ENCODE peak calls at places on chromosomes 16 and 17, in six cellular contexts. K, L, M, W, J and B are unnamed samples.

GRCh38 chr17:7280519-7281073 is 922 bp upstream of the SLC2A4 start:
- DNase-seq in K (peak; percentile 77), L (peak; percentile 96), M (peak; percentile 86), W (peak; percentile 85), J (peak; percentile 85), B (peak; percentile 73)

GRCh38 chr16:83833921-83834320 is 26.1 kb downstream of the HSBP1 start:
- DNase-seq in K (no peak), L (peak; percentile 49), M (no peak), W (no peak), J (no peak), B (no peak)

GRCh38 chr17:78597923-78598545 is 20.8 kb upstream of the DNAH17 start:
- DNase-seq in K (no peak), L (no peak), M (no peak), W (no peak), J (no peak), B (no peak)

GRCh38 chr17:2212328-2212981 is 91.1 kb downstream of the SMG6 start:
- DNase-seq in K (peak; percentile 74), L (peak; percentile 91), M (no peak), W (peak; percentile 70), J (peak; percentile 35), B (no peak)

GRCh38 chr17:43545383-43545632 is 832 bp downstream of the ETV4 start:
- DNase-seq in K (no peak), L (peak; percentile 91), M (peak; percentile 36), W (peak; percentile 33), J (peak; percentile 29), B (no peak)

GRCh38 chr17:80751460-80752368 is 207.1 kb downstream of the RPTOR start:
- DNase-seq in K (peak; percentile 81), L (peak; percentile 91), M (no peak), W (peak; percentile 75), J (no peak), B (no peak)

GRCh38 chr16:87198328-87198731 is 118.9 kb downstream of the C16orf95 start:
- DNase-seq in K (no peak), L (no peak), M (no peak), W (no peak), J (no peak), B (no peak)

GRCh38 chr16:67641779-67642708 is 2.9 kb upstream of the CARMIL2 start:
- DNase-seq in K (no peak), L (no peak), M (peak; percentile 79), W (peak; percentile 64), J (peak; percentile 80), B (no peak)

GRCh38 chr16:70691223-70692129 is 5.6 kb upstream of the MTSS2 start:
- DNase-seq in K (peak; percentile 97), L (peak; percentile 95), M (peak; percentile 80), W (peak; percentile 84), J (peak; percentile 68), B (no peak)

GRCh38 chr16:26178298-26178697 is 486.5 kb downstream of the HS3ST4 start:
- DNase-seq in K (no peak), L (no peak), M (no peak), W (no peak), J (no peak), B (no peak)

GRCh38 chr16:27230562-27230991 is 27.3 kb downstream of the KDM8 start:
- DNase-seq in K (no peak), L (no peak), M (no peak), W (no peak), J (no peak), B (no peak)

GRCh38 chr17:65231662-65232335 is 94.6 kb downstream of the RGS9 start:
- DNase-seq in K (no peak), L (no peak), M (no peak), W (no peak), J (no peak), B (peak; percentile 74)

GRCh38 chr16:25692734-25693508 is 1.2 kb downstream of the HS3ST4 start:
- DNase-seq in K (no peak), L (no peak), M (no peak), W (no peak), J (no peak), B (no peak)

GRCh38 chr16:68289621-68290329 is 21.0 kb downstream of the SLC7A6OS start:
- DNase-seq in K (no peak), L (no peak), M (no peak), W (no peak), J (no peak), B (peak; percentile 84)

DNA sequence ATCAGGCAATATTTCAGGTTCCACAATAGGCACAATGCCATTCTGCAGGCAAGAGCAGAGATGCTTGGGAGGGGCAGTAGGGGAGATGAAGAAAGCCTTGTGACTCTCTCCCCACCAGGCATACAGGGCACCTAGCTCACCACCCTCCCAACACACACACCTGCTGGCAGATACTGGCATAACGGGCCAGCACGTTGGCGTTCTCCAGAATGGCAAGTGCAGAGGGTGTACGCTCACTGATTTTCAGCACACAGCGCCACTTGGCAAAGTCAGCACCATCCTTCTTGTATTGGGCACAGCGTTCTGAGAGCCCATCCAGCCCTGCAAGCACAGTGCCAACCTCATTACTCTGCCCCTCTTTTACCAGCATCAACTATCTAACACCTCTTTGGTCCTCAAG is 2.2 kb downstream of the ALDOC start:
- DNase-seq in K (no peak), L (no peak), M (no peak), W (no peak), J (no peak), B (no peak)
- TF ChIP-seq CTCF in K (no peak), L (no peak), M (no peak), W (no peak), J (peak; percentile 30), B (peak; percentile 9)

DNA sequence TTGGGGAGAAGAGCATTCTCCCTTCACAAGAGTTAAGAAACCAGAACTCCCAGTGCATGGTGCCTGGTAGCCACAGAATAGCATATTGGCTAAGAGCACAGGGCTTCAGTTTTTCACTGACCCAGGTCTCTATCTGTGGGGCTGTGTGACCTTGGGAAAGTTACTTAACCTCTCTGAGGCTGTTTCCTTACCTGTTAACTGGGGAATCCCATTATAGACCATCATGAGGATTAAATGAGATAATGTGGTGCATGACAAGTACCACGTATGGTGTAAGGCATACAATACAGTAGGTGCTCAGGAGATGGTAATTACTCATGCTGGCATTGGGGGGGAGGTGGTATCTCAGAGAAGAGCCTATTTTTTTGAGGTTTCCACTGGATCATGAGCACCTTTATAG is 33.6 kb downstream of the BEAN1 start:
- DNase-seq in K (no peak), L (peak; percentile 7), M (no peak), W (no peak), J (no peak), B (no peak)
- H3K4me3 ChIP-seq in K (no peak overlapping the region), L (no peak overlapping the region), M (no peak overlapping the region), W (no peak overlapping the region), J (no peak overlapping the region), B (no peak overlapping the region)

DNA sequence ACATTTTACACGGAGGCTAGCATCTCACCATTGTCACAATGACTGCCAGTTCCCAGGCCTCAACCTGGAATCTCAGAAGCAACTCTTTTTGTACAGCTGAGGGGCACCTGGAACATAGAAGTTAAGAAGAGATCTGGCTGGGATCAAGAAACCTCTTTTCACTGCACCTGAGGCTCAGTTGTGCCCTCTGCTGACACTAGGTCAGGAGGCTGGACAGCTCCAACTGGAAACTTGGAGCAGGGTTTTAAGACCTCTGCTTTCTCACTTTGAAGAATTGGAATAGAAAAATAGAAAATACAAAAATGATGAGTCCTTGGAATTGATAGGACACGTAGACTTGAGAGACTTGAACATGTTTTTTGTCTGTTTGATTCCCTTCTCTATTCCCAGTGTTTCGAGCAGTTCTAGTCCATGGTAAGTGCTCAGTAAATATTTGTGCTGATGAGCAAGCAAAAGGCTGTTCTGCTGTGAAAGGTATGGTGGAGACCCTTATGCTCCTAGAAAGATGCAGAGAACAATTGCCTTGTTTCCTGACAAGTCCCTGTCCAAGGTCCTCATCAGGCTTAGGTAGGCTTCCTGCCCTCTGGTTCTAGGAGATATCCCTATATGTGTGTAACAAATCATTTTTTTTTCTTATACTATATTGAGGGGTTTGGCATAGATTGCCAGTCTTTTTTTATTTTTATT is 13.6 kb upstream of the PPM1D start:
- DNase-seq in K (no peak), L (no peak), M (no peak), W (no peak), J (no peak), B (no peak)
- TF ChIP-seq CTCF in K (no peak), L (no peak), M (peak; percentile 24), W (no peak), J (peak; percentile 43), B (peak; percentile 28)

DNA sequence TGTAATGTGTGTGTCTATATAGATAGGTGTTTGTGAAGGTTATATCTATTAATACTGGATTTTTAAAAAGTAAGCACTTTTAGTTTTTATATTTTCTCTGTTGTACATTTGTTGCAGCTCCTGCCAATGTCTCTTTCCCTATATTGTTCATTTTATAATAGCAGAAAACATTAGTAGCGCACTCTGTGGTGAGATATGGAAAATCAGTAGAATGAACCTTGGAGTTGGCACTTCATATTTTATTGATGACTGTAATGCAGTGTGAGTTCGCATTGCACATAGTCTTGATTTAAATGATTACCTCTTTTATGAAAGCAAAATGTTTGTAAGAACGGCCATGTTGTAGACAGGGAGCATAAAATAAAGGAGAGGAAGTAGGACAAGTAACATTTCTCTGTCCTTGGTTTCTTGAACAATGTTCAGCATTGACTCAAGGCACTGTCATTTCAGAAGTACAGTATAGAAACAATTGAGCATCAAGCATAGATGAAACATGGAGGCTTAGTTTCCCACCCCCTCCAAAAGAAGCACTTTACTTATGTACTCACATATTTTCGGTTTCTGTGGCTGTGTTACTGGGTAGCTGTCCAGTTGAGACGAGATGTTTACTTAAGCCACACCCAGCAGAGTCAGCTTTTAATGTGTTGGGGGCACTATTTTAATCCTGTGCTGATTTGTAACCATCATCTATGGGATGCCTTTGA is 74.0 kb downstream of the TANC2 start:
- DNase-seq in K (no peak), L (no peak), M (no peak), W (no peak), J (no peak), B (peak; percentile 31)
- H3K4me3 ChIP-seq in K (no peak overlapping the region), L (no peak overlapping the region), M (peak overlapping the region; percentile 15), W (no peak overlapping the region), J (peak overlapping the region; percentile 18), B (no peak overlapping the region)